ENCODE peak calls at places on chromosomes 1 and 21, in nine cellular contexts. One of them, this sample, is unnamed.

GRCh38 chr1:61441723-61442262 is 283.1 kb downstream of the TM2D1 start:
- DNase-seq in hypothalamus: no peak
- DNase-seq in GM10248: no peak
- DNase-seq in left kidney: no peak
- DNase-seq in HTR-8/SVneo: no peak
- DNase-seq in mucosa of gallbladder: no peak
- DNase-seq in astrocyte of the spinal cord: peak
- DNase-seq in HFF-Myc: no peak
- DNase-seq in pulmonary artery endothelial cell: no peak
- DNase-seq in this sample: no peak

GRCh38 chr1:178649582-178650350 is 75.3 kb upstream of the RALGPS2 start:
- DNase-seq in mucosa of gallbladder: no peak
- DNase-seq in HFF-Myc: no peak
- DNase-seq in HTR-8/SVneo: no peak
- DNase-seq in GM10248: no peak
- DNase-seq in pulmonary artery endothelial cell: no peak
- DNase-seq in hypothalamus: no peak
- DNase-seq in left kidney: no peak
- DNase-seq in astrocyte of the spinal cord: no peak
- DNase-seq in this sample: no peak

GRCh38 chr1:4701276-4701675 is 46.9 kb downstream of the AJAP1 start:
- DNase-seq in HFF-Myc: no peak
- DNase-seq in HTR-8/SVneo: no peak
- DNase-seq in hypothalamus: no peak
- DNase-seq in pulmonary artery endothelial cell: no peak
- DNase-seq in astrocyte of the spinal cord: no peak
- DNase-seq in GM10248: no peak
- DNase-seq in left kidney: no peak
- DNase-seq in mucosa of gallbladder: no peak
- DNase-seq in this sample: no peak

GRCh38 chr1:1061682-1062363 is 12.3 kb downstream of the RNF223 start:
- DNase-seq in mucosa of gallbladder: no peak
- DNase-seq in GM10248: no peak
- DNase-seq in pulmonary artery endothelial cell: no peak
- DNase-seq in hypothalamus: no peak
- DNase-seq in astrocyte of the spinal cord: no peak
- DNase-seq in HFF-Myc: no peak
- DNase-seq in left kidney: peak
- DNase-seq in HTR-8/SVneo: no peak
- DNase-seq in this sample: no peak

GRCh38 chr1:17877896-17878295 is 122.8 kb downstream of the ACTL8 start:
- DNase-seq in pulmonary artery endothelial cell: no peak
- DNase-seq in mucosa of gallbladder: no peak
- DNase-seq in HTR-8/SVneo: no peak
- DNase-seq in GM10248: no peak
- DNase-seq in hypothalamus: no peak
- DNase-seq in left kidney: no peak
- DNase-seq in HFF-Myc: no peak
- DNase-seq in astrocyte of the spinal cord: no peak
- DNase-seq in this sample: no peak

GRCh38 chr1:43592051-43592665 is 57.8 kb upstream of the KDM4A start:
- DNase-seq in pulmonary artery endothelial cell: no peak
- DNase-seq in HTR-8/SVneo: no peak
- DNase-seq in hypothalamus: no peak
- DNase-seq in left kidney: peak
- DNase-seq in astrocyte of the spinal cord: no peak
- DNase-seq in mucosa of gallbladder: no peak
- DNase-seq in GM10248: no peak
- DNase-seq in HFF-Myc: no peak
- DNase-seq in this sample: no peak

GRCh38 chr21:36055551-36055950 is 4.8 kb downstream of the SETD4 start:
- DNase-seq in astrocyte of the spinal cord: no peak
- DNase-seq in hypothalamus: no peak
- DNase-seq in HFF-Myc: no peak
- DNase-seq in left kidney: no peak
- DNase-seq in GM10248: no peak
- DNase-seq in mucosa of gallbladder: no peak
- DNase-seq in HTR-8/SVneo: no peak
- DNase-seq in pulmonary artery endothelial cell: no peak
- DNase-seq in this sample: no peak

GRCh38 chr1:229987953-229988352 is 79.1 kb upstream of the GALNT2 start:
- DNase-seq in GM10248: no peak
- DNase-seq in astrocyte of the spinal cord: no peak
- DNase-seq in pulmonary artery endothelial cell: no peak
- DNase-seq in mucosa of gallbladder: no peak
- DNase-seq in HFF-Myc: no peak
- DNase-seq in hypothalamus: no peak
- DNase-seq in left kidney: no peak
- DNase-seq in HTR-8/SVneo: no peak
- DNase-seq in this sample: no peak

GRCh38 chr1:150006881-150007401 is 3.6 kb downstream of the OTUD7B start:
- DNase-seq in HTR-8/SVneo: no peak
- DNase-seq in mucosa of gallbladder: no peak
- DNase-seq in left kidney: no peak
- DNase-seq in astrocyte of the spinal cord: peak
- DNase-seq in pulmonary artery endothelial cell: no peak
- DNase-seq in hypothalamus: no peak
- DNase-seq in GM10248: no peak
- DNase-seq in HFF-Myc: no peak
- DNase-seq in this sample: no peak

GRCh38 chr1:200867018-200867811 is 5.6 kb upstream of the GPR25 start:
- DNase-seq in hypothalamus: no peak
- DNase-seq in pulmonary artery endothelial cell: no peak
- DNase-seq in mucosa of gallbladder: no peak
- DNase-seq in HFF-Myc: no peak
- DNase-seq in GM10248: no peak
- DNase-seq in HTR-8/SVneo: no peak
- DNase-seq in left kidney: peak
- DNase-seq in astrocyte of the spinal cord: peak
- DNase-seq in this sample: no peak